ENCODE peak calls at places on chromosomes 2 and 18, in four cellular contexts. E is AG04450, N is gastrocnemius medialis, S is tibial artery. U is an unnamed sample.

GRCh38 chr2:25297738-25298137 is 44.0 kb downstream of the DNMT3A start:
- DNase-seq in N (peak), S (no peak), E (no peak), U (no peak)

GRCh38 chr2:220046507-220046906 is 419.1 kb downstream of the SLC4A3 start:
- DNase-seq in S (no peak), N (no peak), E (no peak), U (no peak)

GRCh38 chr2:209663149-209663548 is 108.5 kb upstream of the UNC80 start:
- DNase-seq in S (no peak), N (no peak), E (no peak), U (peak)

GRCh38 chr2:175957845-175958244 is 44.2 kb downstream of the LNPK start:
- DNase-seq in S (no peak), N (no peak), E (no peak), U (no peak)

GRCh38 chr2:218095853-218096252 is 26.8 kb downstream of the RUFY4 start:
- DNase-seq in N (no peak), S (no peak), E (no peak), U (no peak)

GRCh38 chr18:22687892-22688680 is 245.0 kb upstream of the RBBP8 start:
- DNase-seq in E (no peak), S (no peak), N (no peak), U (no peak)

GRCh38 chr2:203532957-203533695 is 2.0 kb downstream of the RAPH1 start:
- DNase-seq in N (no peak), S (no peak), E (no peak), U (peak)

GRCh38 chr18:7482342-7482741 is 84.8 kb upstream of the PTPRM start:
- DNase-seq in E (no peak), N (no peak), S (no peak), U (peak)

GRCh38 chr18:24016643-24017042 is 2.1 kb downstream of the TTC39C start:
- DNase-seq in E (no peak), S (no peak), N (no peak), U (no peak)

GRCh38 chr2:33378551-33379220 is 97.8 kb upstream of the RASGRP3 start:
- DNase-seq in E (no peak), S (no peak), N (no peak), U (no peak)

GRCh38 chr2:48601349-48601748 is 16.3 kb upstream of the GTF2A1L start:
- DNase-seq in S (no peak), N (no peak), E (no peak), U (peak)

GRCh38 chr2:8491296-8492048 is 190.4 kb upstream of the ID2 start:
- DNase-seq in E (no peak), N (no peak), S (no peak), U (no peak)

GRCh38 chr2:49360051-49360767 is 205.9 kb upstream of the FSHR start:
- DNase-seq in N (no peak), S (no peak), E (no peak), U (no peak)

GRCh38 chr18:939167-939566 is 34.5 kb downstream of the ADCYAP1 start:
- DNase-seq in S (no peak), N (no peak), E (no peak), U (peak)

GRCh38 chr2:45130758-45131157 is 121.5 kb upstream of the SIX2 start:
- DNase-seq in E (no peak), S (no peak), N (no peak), U (peak)

GRCh38 chr2:47735912-47736311 is 47.0 kb upstream of the MSH6 start:
- DNase-seq in S (no peak), N (no peak), E (no peak), U (no peak)

GRCh38 chr2:97761192-97761591 is 47.8 kb downstream of the ZAP70 start:
- DNase-seq in E (no peak), S (no peak), N (no peak), U (no peak)

GRCh38 chr2:164574931-164575330 is 46.4 kb downstream of the GRB14 start:
- DNase-seq in E (no peak), N (no peak), S (no peak), U (no peak)

GRCh38 chr2:149858916-149859634 is 271.5 kb upstream of the MMADHC start:
- DNase-seq in N (peak), E (no peak), S (no peak), U (no peak)

GRCh38 chr2:164877927-164878326 is 36.3 kb upstream of the COBLL1 start:
- DNase-seq in N (no peak), S (no peak), E (no peak), U (no peak)

GRCh38 chr2:204871246-204871953 is 326.1 kb downstream of the PARD3B start:
- DNase-seq in N (no peak), S (no peak), E (peak), U (peak)

GRCh38 chr2:223052710-223053261 is 796 bp downstream of the KCNE4 start:
- DNase-seq in N (no peak), S (peak), E (no peak), U (no peak)

GRCh38 chr2:142140434-142140845 is 9.6 kb upstream of the LRP1B start:
- DNase-seq in E (no peak), N (no peak), S (no peak), U (peak)

GRCh38 chr2:189819297-189819704 is 35.1 kb downstream of the PMS1 start:
- DNase-seq in N (no peak), E (no peak), S (no peak), U (no peak)

GRCh38 chr2:122144884-122145283 is 389.4 kb downstream of the TSN start:
- DNase-seq in E (no peak), N (no peak), S (no peak), U (no peak)

GRCh38 chr2:33441235-33441810 is 35.1 kb upstream of the RASGRP3 start:
- DNase-seq in S (peak), N (peak), E (no peak), U (peak)

GRCh38 chr2:120514521-120514920 is 168.6 kb downstream of the INHBB start:
- DNase-seq in S (no peak), E (no peak), N (no peak), U (no peak)

GRCh38 chr2:45382744-45383143 is 228.3 kb downstream of the SRBD1 start:
- DNase-seq in N (no peak), E (peak), S (no peak), U (peak)

GRCh38 chr2:231364961-231365810 is 30.3 kb upstream of the B3GNT7 start:
- DNase-seq in N (no peak), S (no peak), E (peak), U (peak)

GRCh38 chr2:19369341-19369955 is 11.0 kb upstream of the OSR1 start:
- DNase-seq in E (no peak), N (no peak), S (peak), U (peak)

GRCh38 chr2:10873790-10874437 is 37.8 kb upstream of the KCNF1 start:
- DNase-seq in E (no peak), N (peak), S (no peak), U (no peak)

GRCh38 chr18:32380559-32380958 is 90.1 kb downstream of the GAREM1 start:
- DNase-seq in E (no peak), S (no peak), N (no peak), U (peak)

GRCh38 chr18:27825735-27826477 is 351.0 kb downstream of the CDH2 start:
- DNase-seq in E (no peak), S (no peak), N (no peak), U (no peak)

GRCh38 chr18:9855686-9856085 is 30.1 kb upstream of the TXNDC2 start:
- DNase-seq in N (no peak), S (no peak), E (no peak), U (no peak)

GRCh38 chr2:12032421-12032820 is 286.0 kb downstream of the LPIN1 start:
- DNase-seq in S (no peak), N (no peak), E (no peak), U (no peak)

GRCh38 chr18:63317982-63318881 is 1.3 kb downstream of the BCL2 start:
- DNase-seq in N (peak), S (peak), E (no peak), U (no peak)

GRCh38 chr2:182015334-182016109 is 29.9 kb downstream of the PPP1R1C start:
- DNase-seq in N (peak), E (no peak), S (no peak), U (no peak)

GRCh38 chr2:152718909-152719645 is 657 bp downstream of the ARL6IP6 start:
- DNase-seq in S (peak), E (no peak), N (peak), U (peak)

GRCh38 chr18:12074734-12075133 is 18.9 kb upstream of the ANKRD62 start:
- DNase-seq in S (no peak), E (no peak), N (no peak), U (peak)

GRCh38 chr18:39406941-39407340 is 1841.3 kb upstream of the CELF4 start:
- DNase-seq in N (no peak), E (no peak), S (no peak), U (no peak)
- TF ChIP-seq CTCF in N (no peak), E (no peak), S (no peak), U (no peak)

GRCh38 chr2:236177604-236177966 is 9.4 kb upstream of the GBX2 start:
- DNase-seq in E (no peak), N (peak), S (no peak), U (no peak)
- TF ChIP-seq CTCF in E (peak), N (no peak), S (peak), U (no peak)

DNA sequence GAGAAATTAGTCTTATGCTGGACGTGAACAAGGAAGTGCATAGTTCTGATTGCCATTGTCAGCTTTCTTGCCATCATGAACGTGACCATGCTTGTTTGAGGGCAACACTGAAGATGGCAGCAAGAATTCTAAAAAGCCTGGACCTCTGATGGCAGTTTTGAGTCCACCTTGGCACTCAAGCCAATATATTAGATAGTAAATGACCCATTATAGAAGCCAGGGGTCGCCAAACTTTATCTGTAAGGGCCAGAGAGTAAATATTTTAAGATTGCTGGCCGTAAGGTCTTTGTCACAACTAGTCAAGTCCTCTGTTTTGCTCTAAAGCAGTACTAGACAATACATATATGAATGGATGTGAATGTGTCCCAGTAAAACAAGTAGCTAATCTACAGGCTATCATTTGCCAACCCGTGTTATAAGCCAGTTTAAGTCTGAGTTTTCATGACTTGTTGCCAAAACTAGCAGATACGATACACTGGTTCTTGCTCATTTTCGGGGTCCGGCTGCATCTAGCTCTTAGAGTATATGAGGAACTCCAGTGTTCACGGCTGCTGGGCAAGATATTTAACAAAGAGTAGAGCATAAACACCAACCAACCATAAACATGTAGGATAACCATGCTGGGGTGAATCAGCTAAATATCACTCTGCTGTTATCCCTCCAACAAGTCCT is 73.1 kb upstream of the PELI1 start:
- DNase-seq in E (no peak), S (no peak), N (no peak), U (no peak)
- TF ChIP-seq CTCF in E (no peak), S (no peak), N (no peak), U (no peak)

GRCh38 chr2:69166812-69167468 is 154.0 kb downstream of the ANTXR1 start:
- DNase-seq in E (no peak), S (peak), N (no peak), U (no peak)

GRCh38 chr2:69168144-69168813 is 155.3 kb downstream of the ANTXR1 start:
- DNase-seq in S (no peak), E (no peak), N (no peak), U (no peak)

GRCh38 chr2:69167469-69167822 is 154.5 kb downstream of the ANTXR1 start:
- DNase-seq in S (no peak), N (no peak), E (no peak), U (no peak)

GRCh38 chr2:69165079-69165478 is 152.1 kb downstream of the ANTXR1 start:
- DNase-seq in N (no peak), S (no peak), E (no peak), U (no peak)

GRCh38 chr2:69166465-69166811 is 153.5 kb downstream of the ANTXR1 start:
- DNase-seq in N (no peak), S (no peak), E (no peak), U (no peak)
- TF ChIP-seq CTCF in N (no peak), S (no peak), E (no peak), U (no peak)

GRCh38 chr2:9800975-9801723 is 42.1 kb upstream of the TAF1B start:
- DNase-seq in S (no peak), E (no peak), N (peak), U (peak)

GRCh38 chr2:9799011-9799596 is 44.2 kb upstream of the TAF1B start:
- DNase-seq in S (no peak), N (peak), E (no peak), U (no peak)

GRCh38 chr2:9800639-9800974 is 42.7 kb upstream of the TAF1B start:
- DNase-seq in N (peak), S (no peak), E (no peak), U (no peak)

GRCh38 chr2:9797681-9798556 is 45.4 kb upstream of the TAF1B start:
- DNase-seq in E (no peak), S (no peak), N (no peak), U (peak)

GRCh38 chr2:9799729-9800632 is 43.3 kb upstream of the TAF1B start:
- DNase-seq in E (peak), N (peak), S (peak), U (peak)
- TF ChIP-seq CTCF in E (peak), N (peak), S (peak), U (peak)

U was measured in MCF 10A.